ENCODE peak calls at places on chromosomes 6 and 20, in seven cellular contexts. A is GM06990, B is AG04449, J is endothelial cell, P is cardiac muscle cell, F is right atrium auricular region, W is foreskin fibroblast. S is an unnamed sample.

GRCh38 chr20:24048014-24048611 is 59.5 kb upstream of the GGTLC1 start:
- DNase-seq in A (no peak), B (no peak), J (no peak), P (no peak), F (no peak), W (no peak), S (no peak)

GRCh38 chr6:17015144-17015543 is 86.7 kb upstream of the STMND1 start:
- DNase-seq in A (peak), B (no peak), J (no peak), P (peak), F (no peak), W (peak), S (no peak)

GRCh38 chr6:51473996-51474975 is 613.1 kb downstream of the PKHD1 start:
- DNase-seq in A (no peak), B (no peak), J (no peak), P (no peak), F (no peak), W (no peak), S (no peak)

GRCh38 chr6:14423955-14424354 is 306.4 kb downstream of the CD83 start:
- DNase-seq in A (no peak), B (no peak), J (no peak), P (no peak), F (no peak), W (no peak), S (no peak)

GRCh38 chr6:52399511-52400315 is 20.4 kb upstream of the EFHC1 start:
- DNase-seq in A (no peak), B (no peak), J (peak), P (peak), F (no peak), W (peak), S (no peak)

GRCh38 chr6:123681957-123682462 is 45.3 kb upstream of the TRDN start:
- DNase-seq in A (no peak), B (no peak), J (no peak), P (no peak), F (no peak), W (no peak), S (no peak)

GRCh38 chr6:14454467-14454763 is 336.8 kb downstream of the CD83 start:
- DNase-seq in A (no peak), B (no peak), J (no peak), P (no peak), F (no peak), W (no peak), S (no peak)

GRCh38 chr20:50848341-50848808 is 53.5 kb downstream of the BCAS4 start:
- DNase-seq in A (no peak), B (no peak), J (no peak), P (peak), F (peak), W (peak), S (no peak)

GRCh38 chr20:1389703-1390385 is 3.0 kb downstream of the FKBP1A start:
- DNase-seq in A (no peak), B (no peak), J (no peak), P (peak), F (no peak), W (no peak), S (no peak)

GRCh38 chr6:89597988-89598387 is 40.6 kb downstream of the LYRM2 start:
- DNase-seq in A (no peak), B (no peak), J (no peak), P (peak), F (no peak), W (no peak), S (no peak)

GRCh38 chr6:163253556-163254213 is 160.8 kb upstream of the QKI start:
- DNase-seq in A (no peak), B (no peak), J (no peak), P (no peak), F (no peak), W (no peak), S (no peak)

GRCh38 chr20:53795170-53795569 is 201.5 kb upstream of the ZNF217 start:
- DNase-seq in A (no peak), B (no peak), J (no peak), P (no peak), F (no peak), W (peak), S (no peak)

GRCh38 chr20:56631318-56631989 is 2.3 kb downstream of the TFAP2C start:
- DNase-seq in A (no peak), B (no peak), J (peak), P (no peak), F (no peak), W (no peak), S (no peak)

GRCh38 chr6:50361641-50362331 is 312.1 kb upstream of the DEFB112 start:
- DNase-seq in A (no peak), B (no peak), J (no peak), P (no peak), F (no peak), W (peak), S (no peak)

GRCh38 chr20:12093062-12093796 is 175.5 kb downstream of the BTBD3 start:
- DNase-seq in A (no peak), B (no peak), J (no peak), P (no peak), F (no peak), W (no peak), S (no peak)

GRCh38 chr20:59402697-59403096 is 102.3 kb downstream of the EDN3 start:
- DNase-seq in A (no peak), B (no peak), J (no peak), P (no peak), F (no peak), W (no peak), S (no peak)

GRCh38 chr6:35500782-35501181 is 3.9 kb upstream of the TEAD3 start:
- DNase-seq in A (no peak), B (no peak), J (no peak), P (no peak), F (no peak), W (peak), S (no peak)

GRCh38 chr6:169211881-169212280 is 41.8 kb downstream of the THBS2 start:
- DNase-seq in A (no peak), B (no peak), J (no peak), P (no peak), F (no peak), W (no peak), S (no peak)

GRCh38 chr20:32578840-32579239 is 6.3 kb downstream of the NOL4L start:
- DNase-seq in A (no peak), B (no peak), J (no peak), P (no peak), F (no peak), W (no peak), S (no peak)

GRCh38 chr20:32577657-32578056 is 7.5 kb downstream of the NOL4L start:
- DNase-seq in A (no peak), B (no peak), J (no peak), P (peak), F (no peak), W (no peak), S (no peak)

GRCh38 chr20:32575805-32576204 is 9.3 kb downstream of the NOL4L start:
- DNase-seq in A (no peak), B (no peak), J (no peak), P (no peak), F (no peak), W (no peak), S (no peak)

GRCh38 chr20:32576560-32576959 is 8.6 kb downstream of the NOL4L start:
- DNase-seq in A (no peak), B (no peak), J (no peak), P (no peak), F (no peak), W (no peak), S (no peak)

GRCh38 chr20:32577023-32577422 is 8.1 kb downstream of the NOL4L start:
- DNase-seq in A (no peak), B (no peak), J (no peak), P (no peak), F (no peak), W (no peak), S (no peak)
- TF ChIP-seq CTCF in A (no peak), B (peak), J (no peak), P (peak), F (no peak), W (no peak), S (peak)

GRCh38 chr6:159463440-159463839 is 229.6 kb downstream of the SOD2 start:
- DNase-seq in A (no peak), B (no peak), J (no peak), P (peak), F (no peak), W (no peak), S (no peak)
- TF ChIP-seq CTCF in A (peak), B (no peak), J (peak), P (peak), F (no peak), W (peak), S (peak)

DNA sequence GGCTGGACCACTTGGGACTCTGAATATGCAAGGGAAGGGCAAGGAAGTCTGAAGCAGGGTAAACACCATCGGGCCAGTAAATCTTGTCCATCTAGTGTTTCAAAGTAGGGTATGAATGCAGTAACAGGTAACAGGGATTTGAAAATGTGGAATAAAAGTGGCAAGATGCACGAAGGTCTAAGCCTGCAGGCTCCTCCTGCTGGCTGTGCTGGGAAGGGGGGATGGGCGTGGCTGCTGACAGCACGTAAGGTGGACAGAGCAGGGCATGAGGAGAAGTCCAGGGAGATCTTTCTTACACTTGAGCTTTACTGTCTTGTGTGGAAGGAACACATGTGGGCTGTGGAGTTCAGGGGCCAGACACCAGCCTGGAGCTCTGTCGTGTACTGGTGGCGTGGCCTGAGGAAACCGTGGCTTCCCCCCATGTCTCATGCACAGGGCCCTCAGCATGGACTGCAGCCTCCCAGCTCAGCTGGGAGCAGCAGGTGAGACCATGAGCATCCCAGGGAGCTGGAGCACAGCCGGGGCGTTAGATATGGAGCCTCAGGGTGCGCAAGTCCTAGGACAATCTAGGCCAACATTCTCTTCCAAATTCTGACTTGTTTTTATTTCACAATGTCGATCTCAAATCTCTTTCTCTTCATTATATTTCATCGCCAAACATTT is 84.5 kb downstream of the SLC22A23 start:
- DNase-seq in A (no peak), B (no peak), J (no peak), P (no peak), F (no peak), W (no peak), S (no peak)
- TF ChIP-seq CTCF in A (no peak), B (no peak), J (no peak), P (peak), F (no peak), W (no peak), S (peak)

DNA sequence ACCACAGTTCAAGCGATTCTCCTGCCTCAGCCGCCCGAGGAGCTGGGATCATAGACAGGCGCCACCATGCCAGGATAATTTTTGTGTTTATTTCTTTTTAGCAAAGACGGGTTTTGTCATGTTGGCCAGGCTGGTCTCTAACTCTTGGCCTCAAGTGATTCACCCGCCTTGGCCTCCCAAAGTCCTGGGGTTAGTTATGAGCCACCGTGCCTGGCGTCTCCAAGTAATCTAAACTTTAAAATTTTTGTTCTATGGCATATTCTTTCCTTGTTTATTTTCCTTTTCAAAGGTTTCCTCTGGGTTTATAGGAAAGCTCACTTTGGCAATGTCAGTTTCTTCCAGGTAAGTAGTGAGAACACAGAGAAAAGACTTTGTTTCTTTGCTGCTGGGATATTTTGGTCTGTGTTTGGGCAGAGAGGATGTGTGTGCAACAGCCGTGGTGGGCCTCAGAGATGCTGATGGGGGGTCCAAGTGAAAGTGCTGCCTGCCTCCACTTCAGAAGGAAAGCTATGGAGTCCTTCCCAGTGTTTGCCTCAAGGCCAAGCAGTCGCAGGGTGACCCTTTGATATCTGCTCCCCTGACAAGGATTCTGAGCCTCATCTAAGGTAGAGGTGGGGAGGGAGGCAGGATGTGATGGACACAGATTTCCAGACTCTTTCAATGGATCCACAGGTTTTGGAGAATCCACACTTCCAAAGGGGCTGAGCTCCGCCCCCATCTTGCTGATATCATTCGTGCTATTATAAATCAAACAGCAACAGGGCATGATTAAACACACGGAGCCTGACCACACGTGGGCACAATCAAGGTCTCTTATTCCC is 2.3 kb downstream of the LRP11 start:
- DNase-seq in A (no peak), B (no peak), J (no peak), P (no peak), F (no peak), W (no peak), S (no peak)
- TF ChIP-seq CTCF in A (no peak), B (no peak), J (no peak), P (no peak), F (no peak), W (no peak), S (no peak)

DNA sequence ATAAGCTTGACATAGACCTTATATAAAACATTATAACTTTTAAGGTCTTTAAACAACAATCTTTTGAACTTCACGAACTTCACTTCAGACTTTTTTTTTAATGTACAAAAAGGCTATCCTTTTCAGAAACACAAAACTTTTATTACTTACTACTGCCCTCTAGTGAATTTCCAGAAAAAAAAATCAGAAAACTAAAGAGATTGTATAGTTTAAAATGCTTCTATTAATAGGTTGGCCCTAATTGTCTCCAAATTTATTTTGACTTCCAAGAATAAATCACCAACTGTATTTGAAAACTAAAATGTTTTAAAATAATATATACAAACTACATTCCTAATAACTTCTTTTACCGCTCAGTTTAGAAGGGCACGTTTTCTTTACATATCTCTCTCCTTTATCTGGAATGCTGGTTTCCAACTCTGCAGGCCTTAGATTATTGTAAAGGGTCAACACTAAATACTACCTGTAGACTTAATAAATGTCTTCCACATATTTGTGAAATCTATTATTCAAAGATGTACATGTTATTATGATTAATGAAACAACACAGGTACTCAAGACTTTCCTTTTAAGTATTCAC is 66.8 kb downstream of the LMBRD1 start:
- DNase-seq in A (no peak), B (no peak), J (no peak), P (peak), F (no peak), W (no peak), S (no peak)
- TF ChIP-seq CTCF in A (peak), B (no peak), J (peak), P (peak), F (no peak), W (peak), S (peak)

GRCh38 chr6:28134015-28134414 is 7.7 kb upstream of the ZKSCAN8 start:
- DNase-seq in A (no peak), B (no peak), J (peak), P (peak), F (no peak), W (peak), S (no peak)
- TF ChIP-seq CTCF in A (peak), B (peak), J (no peak), P (peak), F (no peak), W (peak), S (peak)

GRCh38 chr6:29792123-29793035 is 35.2 kb upstream of the HLA-G start:
- DNase-seq in A (peak), B (no peak), J (peak), P (peak), F (peak), W (peak), S (no peak)
- TF ChIP-seq CTCF in A (peak), B (peak), J (no peak), P (peak), F (peak), W (peak), S (peak)

GRCh38 chr6:161038229-161039003 is 46.8 kb downstream of the MAP3K4 start:
- DNase-seq in A (peak), B (peak), J (no peak), P (peak), F (no peak), W (peak), S (no peak)
- TF ChIP-seq CTCF in A (peak), B (peak), J (no peak), P (peak), F (no peak), W (peak), S (no peak)

GRCh38 chr6:74415056-74415455 is 719.1 kb downstream of the CD109 start:
- DNase-seq in A (no peak), B (no peak), J (no peak), P (peak), F (no peak), W (no peak), S (no peak)

GRCh38 chr6:74408844-74409243 is 712.8 kb downstream of the CD109 start:
- DNase-seq in A (no peak), B (no peak), J (no peak), P (peak), F (no peak), W (peak), S (no peak)

GRCh38 chr6:74410630-74411029 is 714.6 kb downstream of the CD109 start:
- DNase-seq in A (no peak), B (peak), J (no peak), P (peak), F (no peak), W (no peak), S (no peak)

GRCh38 chr6:74404366-74404765 is 708.4 kb downstream of the CD109 start:
- DNase-seq in A (no peak), B (no peak), J (no peak), P (peak), F (no peak), W (no peak), S (no peak)

DNA sequence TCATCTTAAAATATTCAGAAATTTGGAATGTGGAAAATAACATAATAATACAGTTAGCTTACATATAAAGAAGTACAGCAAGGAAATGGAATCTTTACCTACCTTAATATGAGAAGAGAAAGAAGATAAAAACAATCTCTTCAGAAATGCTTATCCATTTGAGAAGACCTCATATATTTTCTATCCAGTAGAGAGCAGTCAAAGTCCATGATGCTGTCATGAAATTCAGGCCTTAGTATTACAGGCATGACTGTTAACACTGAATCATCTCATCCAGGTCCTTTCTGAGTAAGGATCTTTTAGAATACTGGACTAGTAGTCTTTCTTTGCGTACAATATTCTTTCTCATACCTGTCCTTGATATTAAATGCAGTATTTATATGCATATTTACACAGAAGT is 713.4 kb downstream of the CD109 start:
- DNase-seq in A (peak), B (peak), J (no peak), P (peak), F (no peak), W (peak), S (no peak)
- TF ChIP-seq CTCF in A (peak), B (peak), J (no peak), P (peak), F (no peak), W (peak), S (peak)

DNA sequence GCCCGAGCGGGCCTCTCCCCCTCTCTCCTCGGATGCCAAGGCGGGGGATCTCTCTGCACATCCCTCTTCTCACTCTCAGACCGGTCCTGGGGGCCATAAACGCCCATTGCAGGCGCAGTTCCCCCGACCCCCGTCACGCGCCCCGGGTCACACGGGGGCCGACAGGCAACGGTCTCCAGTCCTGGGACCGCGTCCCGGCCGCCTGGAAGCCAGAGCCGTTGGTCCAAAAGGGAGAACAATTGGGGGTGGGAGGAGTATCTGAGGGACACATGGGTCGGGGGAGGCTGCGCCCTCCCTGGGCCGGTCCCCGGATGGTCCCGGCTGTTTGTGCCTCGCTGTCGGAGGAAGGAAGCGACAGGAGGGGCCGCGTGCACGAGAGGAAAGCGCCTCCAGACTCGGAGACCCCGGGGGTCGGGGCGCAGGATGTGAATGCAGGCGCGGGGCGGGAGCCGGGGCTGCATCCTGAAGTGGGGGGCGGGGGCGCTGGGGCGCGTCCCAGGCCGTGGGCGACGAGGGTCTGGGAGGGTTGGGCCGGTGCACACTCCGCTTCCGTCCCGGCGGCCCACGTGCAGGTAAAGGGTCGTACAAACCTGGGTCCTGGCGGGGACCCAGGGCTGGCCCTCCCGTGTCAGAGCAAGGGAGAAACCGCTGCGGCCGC is 903 bp downstream of the SLC4A11 start:
- DNase-seq in A (no peak), B (no peak), J (peak), P (no peak), F (no peak), W (no peak), S (no peak)
- TF ChIP-seq CTCF in A (no peak), B (no peak), J (no peak), P (no peak), F (no peak), W (no peak), S (peak)

S was measured in progenitor cell of endocrine pancreas.